ENCODE peak calls at places on chromosomes 5 and 9, in nine cellular contexts. U, O, Z, W, Y, G, P, H and S are unnamed samples.

GRCh38 chr5:33370135-33370472 is 70.7 kb upstream of the TARS1 start:
- DNase-seq in U (no peak), O (no peak), Z (peak; percentile 99), W (no peak), Y (no peak), G (peak; percentile 95), P (no peak), H (peak; percentile 96), S (no peak)

GRCh38 chr5:135878156-135878620 is 17.5 kb downstream of the IL9 start:
- DNase-seq in U (no peak), O (no peak), Z (no peak), W (no peak), Y (no peak), G (no peak), P (no peak), H (no peak), S (no peak)

GRCh38 chr5:107557051-107557658 is 113.6 kb downstream of the EFNA5 start:
- DNase-seq in U (no peak), O (no peak), Z (no peak), W (peak; percentile 57), Y (no peak), G (no peak), P (no peak), H (no peak), S (no peak)

GRCh38 chr5:50711280-50711679 is 44.8 kb downstream of the PARP8 start:
- DNase-seq in U (peak; percentile 48), O (peak; percentile 14), Z (peak; percentile 16), W (no peak), Y (no peak), G (peak; percentile 51), P (peak; percentile 78), H (peak; percentile 47), S (no peak)

GRCh38 chr5:96327728-96328127 is 105.3 kb downstream of the PCSK1 start:
- DNase-seq in U (no peak), O (no peak), Z (no peak), W (no peak), Y (no peak), G (no peak), P (no peak), H (no peak), S (no peak)

GRCh38 chr9:6711403-6711802 is 46.4 kb upstream of the KDM4C start:
- DNase-seq in U (no peak), O (no peak), Z (peak; percentile 53), W (no peak), Y (no peak), G (peak; percentile 66), P (no peak), H (peak; percentile 82), S (peak; percentile 66)

GRCh38 chr5:138274189-138274853 is at the start of gene GFRA3:
- DNase-seq in U (peak; percentile 26), O (peak; percentile 20), Z (no peak), W (peak; percentile 49), Y (no peak), G (peak; percentile 28), P (peak; percentile 3), H (no peak), S (no peak)

GRCh38 chr5:124952079-124952478 is 205.6 kb upstream of the ZNF608 start:
- DNase-seq in U (no peak), O (no peak), Z (peak; percentile 8), W (no peak), Y (no peak), G (peak; percentile 48), P (no peak), H (peak; percentile 41), S (no peak)

GRCh38 chr5:39412995-39413394 is 11.8 kb downstream of the DAB2 start:
- DNase-seq in U (no peak), O (no peak), Z (no peak), W (no peak), Y (no peak), G (no peak), P (no peak), H (no peak), S (no peak)

GRCh38 chr5:151628112-151628823 is 37.1 kb upstream of the FAT2 start:
- DNase-seq in U (no peak), O (no peak), Z (no peak), W (peak; percentile 85), Y (no peak), G (peak; percentile 22), P (no peak), H (no peak), S (no peak)

GRCh38 chr5:75567710-75568109 is 43.5 kb upstream of the ANKDD1B start:
- DNase-seq in U (peak; percentile 28), O (no peak), Z (peak; percentile 61), W (no peak), Y (no peak), G (peak; percentile 77), P (no peak), H (peak; percentile 20), S (no peak)

GRCh38 chr5:74124826-74125225 is 498.8 kb downstream of the ARHGEF28 start:
- DNase-seq in U (no peak), O (no peak), Z (no peak), W (no peak), Y (no peak), G (peak; percentile 61), P (no peak), H (no peak), S (no peak)

GRCh38 chr5:66891184-66891925 is 295.2 kb downstream of the MAST4 start:
- DNase-seq in U (no peak), O (no peak), Z (no peak), W (peak; percentile 47), Y (peak; percentile 65), G (peak; percentile 39), P (no peak), H (peak; percentile 22), S (no peak)

GRCh38 chr5:150632305-150633160 is 7.9 kb upstream of the SYNPO start:
- DNase-seq in U (no peak), O (no peak), Z (peak; percentile 64), W (peak; percentile 34), Y (no peak), G (peak; percentile 86), P (no peak), H (peak; percentile 79), S (no peak)

GRCh38 chr5:55855509-55855908 is 4.4 kb downstream of the IL31RA start:
- DNase-seq in U (peak; percentile 29), O (no peak), Z (peak; percentile 10), W (no peak), Y (no peak), G (peak; percentile 57), P (peak; percentile 8), H (no peak), S (no peak)

GRCh38 chr9:112112941-112113399 is 62.1 kb downstream of the SUSD1 start:
- DNase-seq in U (no peak), O (peak; percentile 28), Z (no peak), W (no peak), Y (peak; percentile 29), G (peak; percentile 47), P (no peak), H (peak; percentile 2), S (no peak)

GRCh38 chr5:40291338-40291737 is 388.4 kb upstream of the PTGER4 start:
- DNase-seq in U (no peak), O (no peak), Z (peak; percentile 45), W (no peak), Y (no peak), G (peak; percentile 55), P (no peak), H (peak; percentile 32), S (no peak)

GRCh38 chr5:124662261-124662781 is 84.1 kb downstream of the ZNF608 start:
- DNase-seq in U (no peak), O (no peak), Z (no peak), W (no peak), Y (no peak), G (no peak), P (no peak), H (no peak), S (no peak)

GRCh38 chr5:66828551-66829421 is 232.6 kb downstream of the MAST4 start:
- DNase-seq in U (peak; percentile 56), O (peak; percentile 46), Z (peak; percentile 64), W (peak; percentile 81), Y (peak; percentile 39), G (peak; percentile 88), P (peak; percentile 48), H (peak; percentile 79), S (no peak)

DNA sequence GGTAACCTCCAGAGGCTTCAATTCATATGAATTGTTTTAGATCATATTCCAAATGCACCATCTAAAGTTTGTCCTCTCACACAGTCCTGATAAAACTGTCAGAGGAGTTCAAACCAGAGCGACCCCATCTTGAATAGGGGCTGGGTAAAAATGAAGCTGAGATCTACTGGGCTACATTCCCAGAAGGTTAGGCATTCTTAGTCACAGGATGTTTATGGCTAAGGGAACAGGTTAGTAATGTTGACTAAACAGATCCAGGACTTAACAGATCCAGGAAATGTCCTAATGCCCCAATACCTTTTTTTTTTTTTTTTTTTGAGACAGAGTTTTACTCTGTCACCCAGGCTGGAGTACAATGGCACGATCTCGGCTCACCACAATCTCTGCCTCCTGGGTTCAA is 192.6 kb upstream of the PRDM9 start:
- DNase-seq in U (no peak), O (no peak), Z (peak; percentile 87), W (no peak), Y (no peak), G (peak; percentile 17), P (no peak), H (peak; percentile 37), S (no peak)
- H3K4me3 ChIP-seq in U (no peak overlapping the region), O (no peak overlapping the region), Z (no peak overlapping the region), W (no peak overlapping the region), Y (no peak overlapping the region), G (no peak overlapping the region), P (no peak overlapping the region), H (no peak overlapping the region), S (no peak overlapping the region)

GRCh38 chr5:7419846-7420245 is 23.9 kb downstream of the ADCY2 start:
- DNase-seq in U (no peak), O (no peak), Z (no peak), W (no peak), Y (no peak), G (no peak), P (no peak), H (no peak), S (no peak)
- H3K4me3 ChIP-seq in U (no peak overlapping the region), O (no peak overlapping the region), Z (no peak overlapping the region), W (no peak overlapping the region), Y (no peak overlapping the region), G (no peak overlapping the region), P (no peak overlapping the region), H (no peak overlapping the region), S (no peak overlapping the region)

DNA sequence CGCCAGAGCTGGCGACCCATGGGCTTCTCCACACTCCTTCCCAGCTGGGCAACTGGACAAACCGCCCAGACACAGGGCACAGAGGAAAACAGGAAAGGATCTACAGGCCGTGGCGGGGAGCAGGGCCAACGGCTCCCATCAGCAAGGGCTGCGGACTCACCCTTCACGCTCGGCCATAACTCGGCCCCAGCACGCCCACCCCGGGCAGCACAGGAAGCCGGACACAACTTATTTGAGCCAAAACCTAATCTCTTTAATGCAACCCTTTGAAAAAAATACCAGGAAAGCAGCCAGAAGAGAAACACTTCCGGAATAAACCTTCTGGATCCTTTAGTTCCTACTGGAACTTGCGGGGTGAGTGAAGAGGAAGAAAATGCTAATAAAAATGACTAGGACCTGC is 59.9 kb downstream of the VAV2 start:
- DNase-seq in U (no peak), O (no peak), Z (no peak), W (peak; percentile 81), Y (no peak), G (peak; percentile 18), P (no peak), H (peak; percentile 28), S (no peak)
- H3K4me3 ChIP-seq in U (no peak overlapping the region), O (no peak overlapping the region), Z (no peak overlapping the region), W (no peak overlapping the region), Y (no peak overlapping the region), G (no peak overlapping the region), P (no peak overlapping the region), H (no peak overlapping the region), S (no peak overlapping the region)

DNA sequence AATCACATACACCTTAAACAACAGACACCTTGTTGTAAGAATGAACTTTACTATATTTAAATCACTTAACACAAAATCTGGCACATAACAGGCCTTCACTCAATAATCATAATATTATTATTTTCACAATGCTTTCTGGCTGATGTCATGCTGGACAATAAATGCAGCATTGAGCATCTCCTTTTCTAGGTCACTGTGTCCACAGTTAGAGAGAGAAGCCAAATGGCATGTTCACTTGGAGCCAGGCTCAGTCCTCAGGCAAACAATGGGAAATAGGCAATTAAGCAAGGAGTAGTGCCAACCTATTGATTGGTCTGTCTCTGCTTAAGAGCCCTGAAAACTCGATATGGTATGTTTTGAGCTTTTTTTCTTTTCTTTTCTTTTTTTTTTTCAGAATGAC is 50.6 kb upstream of the KLF4 start:
- DNase-seq in U (no peak), O (no peak), Z (no peak), W (no peak), Y (no peak), G (no peak), P (no peak), H (peak; percentile 9), S (no peak)
- H3K4me3 ChIP-seq in U (no peak overlapping the region), O (no peak overlapping the region), Z (no peak overlapping the region), W (no peak overlapping the region), Y (no peak overlapping the region), G (no peak overlapping the region), P (no peak overlapping the region), H (no peak overlapping the region), S (no peak overlapping the region)